ENCODE peak calls at places on chromosome 13, in five cellular contexts. U, F, W, R and I are unnamed samples.
A peak's percentile ranks its signal among the peaks of the same experiment; 100 is the strongest.

GRCh38 chr13:73608157-73608516 is 526.1 kb downstream of the KLF12 start:
- DNase-seq in U (no peak), F (no peak), W (no peak), R (no peak), I (no peak)

GRCh38 chr13:93224545-93224944 is 2.1 kb upstream of the GPC6 start:
- DNase-seq in U (no peak), F (no peak), W (no peak), R (no peak), I (no peak)

GRCh38 chr13:66809496-66809895 is 420.6 kb downstream of the PCDH9 start:
- DNase-seq in U (no peak), F (no peak), W (no peak), R (no peak), I (no peak)

GRCh38 chr13:64718116-64718515 is 2512.0 kb downstream of the PCDH9 start:
- DNase-seq in U (no peak), F (no peak), W (no peak), R (no peak), I (no peak)

GRCh38 chr13:69959041-69959440 is 148.6 kb upstream of the ATXN8OS start:
- DNase-seq in U (no peak), F (no peak), W (no peak), R (no peak), I (no peak)

GRCh38 chr13:65921933-65922332 is 1308.2 kb downstream of the PCDH9 start:
- DNase-seq in U (no peak), F (no peak), W (no peak), R (no peak), I (no peak)

GRCh38 chr13:44230736-44231135 is 142.9 kb upstream of the SERP2 start:
- DNase-seq in U (no peak), F (no peak), W (no peak), R (no peak), I (no peak)

GRCh38 chr13:66845393-66845792 is 384.7 kb downstream of the PCDH9 start:
- DNase-seq in U (no peak), F (no peak), W (no peak), R (no peak), I (no peak)

GRCh38 chr13:82654851-82655517 is 1227.3 kb downstream of the SLITRK1 start:
- DNase-seq in U (no peak), F (no peak), W (no peak), R (peak; percentile 73), I (no peak)

GRCh38 chr13:78317030-78317429 is 286.3 kb downstream of the POU4F1 start:
- DNase-seq in U (no peak), F (no peak), W (no peak), R (no peak), I (no peak)

GRCh38 chr13:76729690-76730089 is 156.5 kb downstream of the KCTD12 start:
- DNase-seq in U (no peak), F (no peak), W (no peak), R (no peak), I (no peak)

GRCh38 chr13:42969558-42970172 is 22.4 kb downstream of the EPSTI1 start:
- DNase-seq in U (peak; percentile 93), F (peak; percentile 71), W (peak; percentile 91), R (peak; percentile 92), I (peak; percentile 69)

GRCh38 chr13:75749407-75749806 is 113.3 kb downstream of the LMO7 start:
- DNase-seq in U (no peak), F (no peak), W (peak; percentile 2), R (no peak), I (no peak)

GRCh38 chr13:20526664-20527063 is 1.0 kb upstream of the CRYL1 start:
- DNase-seq in U (no peak), F (no peak), W (no peak), R (peak; percentile 52), I (no peak)

GRCh38 chr13:94435604-94436226 is 43.8 kb downstream of the DCT start:
- DNase-seq in U (no peak), F (peak; percentile 45), W (no peak), R (no peak), I (peak; percentile 41)

GRCh38 chr13:40617801-40618356 is 48.6 kb downstream of the FOXO1 start:
- DNase-seq in U (no peak), F (no peak), W (no peak), R (no peak), I (no peak)

GRCh38 chr13:111551421-111551820 is 231.0 kb downstream of the TEX29 start:
- DNase-seq in U (no peak), F (no peak), W (no peak), R (no peak), I (no peak)

GRCh38 chr13:100875392-100876043 is 200.9 kb upstream of the TMTC4 start:
- DNase-seq in U (no peak), F (peak; percentile 42), W (no peak), R (no peak), I (peak; percentile 18)

GRCh38 chr13:67224148-67224846 is 5.8 kb downstream of the PCDH9 start:
- DNase-seq in U (peak; percentile 68), F (no peak), W (peak; percentile 62), R (peak; percentile 92), I (no peak)

GRCh38 chr13:97125810-97126738 is 96.1 kb upstream of the MBNL2 start:
- DNase-seq in U (no peak), F (peak; percentile 58), W (no peak), R (no peak), I (peak; percentile 62)

GRCh38 chr13:20159646-20160345 is 1.1 kb downstream of the GJA3 start:
- DNase-seq in U (no peak), F (no peak), W (no peak), R (no peak), I (no peak)

DNA sequence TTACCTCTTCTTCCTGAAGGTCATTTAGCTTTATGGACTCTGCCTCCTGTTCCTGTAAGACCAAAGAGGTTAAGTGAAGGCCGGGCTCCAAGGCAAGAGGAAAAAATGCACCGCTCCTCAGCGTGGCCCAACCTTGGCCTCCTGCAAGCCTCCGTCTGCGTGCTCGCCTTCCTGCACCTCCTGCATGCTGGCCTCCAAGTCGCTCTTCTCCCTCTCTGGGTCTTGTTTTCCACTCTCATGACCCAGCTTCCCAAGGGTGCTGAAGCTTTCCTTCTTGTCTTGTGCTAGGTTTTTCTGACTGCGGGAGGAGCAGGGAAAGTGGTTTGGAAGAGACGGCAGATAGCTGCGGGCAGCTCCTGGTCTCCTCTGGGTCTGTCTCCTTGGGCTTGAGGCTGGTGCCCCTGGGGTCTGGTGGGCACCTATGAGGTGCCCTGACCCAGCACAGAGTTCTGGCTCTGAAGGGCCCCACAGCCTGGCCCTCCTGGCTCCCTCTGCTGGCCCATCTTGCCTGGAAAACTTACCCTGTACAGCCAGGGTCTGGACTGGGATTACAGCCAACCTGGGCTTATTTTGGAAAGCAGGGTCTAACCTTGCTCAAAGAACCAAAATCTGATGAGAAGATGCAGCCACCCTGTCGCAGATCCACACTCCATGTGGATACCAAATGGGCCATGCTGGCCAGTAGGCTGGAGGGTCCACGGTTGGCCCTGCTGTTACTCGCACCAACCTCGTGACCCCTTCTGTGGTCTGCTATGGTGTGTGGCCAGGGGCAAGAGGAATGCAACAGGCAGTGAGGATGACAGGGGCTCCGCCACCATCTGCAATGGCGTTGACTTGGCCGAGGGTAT is 5.2 kb downstream of the C13orf46 start:
- DNase-seq in U (no peak), F (no peak), W (no peak), R (no peak), I (no peak)
- TF ChIP-seq CTCF in U (no peak), F (peak; percentile 10), W (no peak), R (no peak), I (no peak)

GRCh38 chr13:25171517-25172302 is at the start of gene AMER2:
- DNase-seq in U (peak; percentile 76), F (peak; percentile 54), W (peak; percentile 86), R (peak; percentile 83), I (peak; percentile 62)

GRCh38 chr13:25169951-25170553 is 2.0 kb downstream of the AMER2 start:
- DNase-seq in U (no peak), F (no peak), W (no peak), R (no peak), I (no peak)

GRCh38 chr13:25170554-25171107 is 1.5 kb downstream of the AMER2 start:
- DNase-seq in U (peak; percentile 50), F (peak; percentile 52), W (peak; percentile 69), R (no peak), I (peak; percentile 49)

GRCh38 chr13:25172303-25172630 is 179 bp upstream of the AMER2 start:
- DNase-seq in U (no peak), F (no peak), W (no peak), R (peak; percentile 54), I (no peak)

DNA sequence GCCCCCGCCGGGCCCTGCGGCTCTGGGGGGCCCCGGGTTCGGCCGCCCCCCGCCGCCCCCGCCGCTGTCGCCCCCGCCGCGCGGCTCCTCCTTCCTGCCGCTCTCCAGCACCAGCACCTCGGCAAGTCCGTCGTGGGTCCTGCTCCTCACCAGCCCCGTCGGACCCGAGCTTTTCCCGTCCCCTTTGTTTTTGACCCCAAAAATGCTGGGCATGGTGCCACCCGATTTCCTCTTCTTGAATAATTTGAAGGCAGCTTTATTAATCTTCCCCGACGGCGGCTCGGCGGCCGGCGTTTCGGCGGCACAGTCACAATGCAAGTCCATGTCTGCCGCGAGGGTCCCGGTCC is 945 bp downstream of the AMER2 start:
- DNase-seq in U (no peak), F (no peak), W (no peak), R (no peak), I (peak; percentile 34)
- TF ChIP-seq CTCF in U (no peak), F (no peak), W (no peak), R (no peak), I (no peak)

GRCh38 chr13:88068316-88068715 is 397.1 kb downstream of the SLITRK5 start:
- DNase-seq in U (no peak), F (no peak), W (no peak), R (no peak), I (no peak)

GRCh38 chr13:88066847-88067246 is 395.7 kb downstream of the SLITRK5 start:
- DNase-seq in U (no peak), F (no peak), W (no peak), R (no peak), I (no peak)

GRCh38 chr13:88063741-88064140 is 392.6 kb downstream of the SLITRK5 start:
- DNase-seq in U (no peak), F (no peak), W (no peak), R (no peak), I (no peak)

GRCh38 chr13:88071371-88071770 is 400.2 kb downstream of the SLITRK5 start:
- DNase-seq in U (no peak), F (no peak), W (no peak), R (no peak), I (no peak)

DNA sequence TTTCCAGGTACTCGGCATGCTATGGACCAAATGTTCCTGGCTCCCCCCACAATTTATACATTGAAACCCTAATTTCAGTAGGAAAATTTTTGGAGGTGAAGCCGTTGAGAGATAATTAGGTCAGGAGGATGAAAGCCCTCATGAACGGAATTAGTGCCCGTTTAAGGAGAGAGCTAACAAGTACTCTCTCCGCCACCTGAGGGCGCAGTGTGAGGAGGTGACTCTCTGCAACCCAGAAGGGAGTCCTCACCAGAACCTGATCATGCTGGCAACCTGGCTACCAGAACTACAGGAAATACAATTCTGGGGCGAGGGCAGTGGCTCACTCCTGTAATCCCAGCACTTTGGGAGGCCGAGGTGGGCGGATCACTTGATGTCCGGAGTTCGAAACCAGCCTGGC is 397.8 kb downstream of the SLITRK5 start:
- DNase-seq in U (peak; percentile 55), F (no peak), W (peak; percentile 17), R (no peak), I (no peak)
- TF ChIP-seq CTCF in U (peak; percentile 33), F (peak; percentile 17), W (no peak), R (no peak), I (no peak)

DNA sequence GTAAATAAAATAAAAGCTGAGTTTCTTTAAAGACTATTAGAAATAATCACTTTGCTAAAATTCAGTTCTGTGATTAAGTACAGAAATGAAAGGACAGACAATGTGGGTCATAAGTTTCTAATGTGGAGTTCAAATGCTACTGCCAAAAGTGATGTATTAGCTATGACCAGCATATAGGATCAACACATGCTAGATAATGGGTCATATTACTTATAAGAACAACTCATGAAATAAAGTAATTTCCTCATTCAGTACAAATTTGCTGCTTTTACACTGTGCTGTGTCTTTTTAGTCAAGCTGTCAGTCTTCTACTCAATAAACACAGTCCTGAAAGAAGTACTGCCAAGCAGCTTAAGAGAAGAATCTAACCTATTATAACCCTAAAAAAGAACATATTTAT is 135.2 kb downstream of the VWA8 start:
- DNase-seq in U (no peak), F (no peak), W (no peak), R (no peak), I (no peak)
- TF ChIP-seq CTCF in U (no peak), F (no peak), W (no peak), R (no peak), I (no peak)